ENCODE peak calls at places on chromosomes 11 and 22, in seven cellular contexts. One of them, this sample, is unnamed.

GRCh38 chr11:12206529-12206928 is 96.1 kb downstream of the MICAL2 start:
- ATAC-seq in activated B cell treated with CpG ODN at 0.5 μM for 24 hours: no peak
- ATAC-seq in Panc1: no peak
- ATAC-seq in gastrocnemius medialis: no peak
- ATAC-seq in right lobe of liver: no peak
- ATAC-seq in psoas muscle: no peak
- ATAC-seq in upper lobe of left lung: peak
- ATAC-seq in this sample: no peak

GRCh38 chr22:24060375-24060788 is 49.3 kb downstream of the CABIN1 start:
- ATAC-seq in activated B cell treated with CpG ODN at 0.5 μM for 24 hours: no peak
- ATAC-seq in Panc1: peak
- ATAC-seq in gastrocnemius medialis: peak
- ATAC-seq in right lobe of liver: peak
- ATAC-seq in psoas muscle: peak
- ATAC-seq in upper lobe of left lung: peak
- ATAC-seq in this sample: peak

GRCh38 chr22:43001271-43002197 is 13.4 kb downstream of the PACSIN2 start:
- ATAC-seq in activated B cell treated with CpG ODN at 0.5 μM for 24 hours: peak
- ATAC-seq in Panc1: peak
- ATAC-seq in gastrocnemius medialis: no peak
- ATAC-seq in right lobe of liver: peak
- ATAC-seq in psoas muscle: peak
- ATAC-seq in upper lobe of left lung: peak
- ATAC-seq in this sample: no peak

GRCh38 chr11:58963551-58964075 is 24.3 kb downstream of the GLYATL1 start:
- ATAC-seq in activated B cell treated with CpG ODN at 0.5 μM for 24 hours: no peak
- ATAC-seq in Panc1: no peak
- ATAC-seq in gastrocnemius medialis: no peak
- ATAC-seq in right lobe of liver: peak
- ATAC-seq in psoas muscle: no peak
- ATAC-seq in upper lobe of left lung: no peak
- ATAC-seq in this sample: no peak

GRCh38 chr11:120121914-120122473 is 15.9 kb downstream of the TRIM29 start:
- ATAC-seq in activated B cell treated with CpG ODN at 0.5 μM for 24 hours: no peak
- ATAC-seq in Panc1: no peak
- ATAC-seq in gastrocnemius medialis: no peak
- ATAC-seq in right lobe of liver: no peak
- ATAC-seq in psoas muscle: no peak
- ATAC-seq in upper lobe of left lung: peak
- ATAC-seq in this sample: no peak

GRCh38 chr11:96263361-96263763 is 79.6 kb downstream of the MAML2 start:
- ATAC-seq in activated B cell treated with CpG ODN at 0.5 μM for 24 hours: no peak
- ATAC-seq in Panc1: no peak
- ATAC-seq in gastrocnemius medialis: peak
- ATAC-seq in right lobe of liver: peak
- ATAC-seq in psoas muscle: peak
- ATAC-seq in upper lobe of left lung: peak
- ATAC-seq in this sample: peak

GRCh38 chr11:121311373-121311772 is 18.8 kb downstream of the SC5D start:
- ATAC-seq in activated B cell treated with CpG ODN at 0.5 μM for 24 hours: no peak
- ATAC-seq in Panc1: no peak
- ATAC-seq in gastrocnemius medialis: no peak
- ATAC-seq in right lobe of liver: peak
- ATAC-seq in psoas muscle: no peak
- ATAC-seq in upper lobe of left lung: no peak
- ATAC-seq in this sample: no peak

GRCh38 chr11:79439893-79440450 is 858 bp downstream of the TENM4 start:
- ATAC-seq in activated B cell treated with CpG ODN at 0.5 μM for 24 hours: no peak
- ATAC-seq in Panc1: peak
- ATAC-seq in gastrocnemius medialis: peak
- ATAC-seq in right lobe of liver: no peak
- ATAC-seq in psoas muscle: peak
- ATAC-seq in upper lobe of left lung: peak
- ATAC-seq in this sample: peak

GRCh38 chr11:130049260-130049659 is 20.4 kb upstream of the APLP2 start:
- ATAC-seq in activated B cell treated with CpG ODN at 0.5 μM for 24 hours: no peak
- ATAC-seq in Panc1: no peak
- ATAC-seq in gastrocnemius medialis: no peak
- ATAC-seq in right lobe of liver: no peak
- ATAC-seq in psoas muscle: no peak
- ATAC-seq in upper lobe of left lung: peak
- ATAC-seq in this sample: peak

GRCh38 chr22:46878549-46878948 is 116.1 kb downstream of the TBC1D22A start:
- ATAC-seq in activated B cell treated with CpG ODN at 0.5 μM for 24 hours: no peak
- ATAC-seq in Panc1: peak
- ATAC-seq in gastrocnemius medialis: no peak
- ATAC-seq in right lobe of liver: no peak
- ATAC-seq in psoas muscle: no peak
- ATAC-seq in upper lobe of left lung: peak
- ATAC-seq in this sample: no peak

GRCh38 chr11:14075118-14075601 is 112.6 kb downstream of the SPON1 start:
- ATAC-seq in activated B cell treated with CpG ODN at 0.5 μM for 24 hours: peak
- ATAC-seq in Panc1: no peak
- ATAC-seq in gastrocnemius medialis: no peak
- ATAC-seq in right lobe of liver: no peak
- ATAC-seq in psoas muscle: no peak
- ATAC-seq in upper lobe of left lung: no peak
- ATAC-seq in this sample: no peak

GRCh38 chr22:49768511-49768910 is 59.2 kb downstream of the BRD1 start:
- ATAC-seq in activated B cell treated with CpG ODN at 0.5 μM for 24 hours: no peak
- ATAC-seq in Panc1: no peak
- ATAC-seq in gastrocnemius medialis: no peak
- ATAC-seq in right lobe of liver: no peak
- ATAC-seq in psoas muscle: peak
- ATAC-seq in upper lobe of left lung: no peak
- ATAC-seq in this sample: no peak

GRCh38 chr11:3001496-3001895 is 9.4 kb upstream of the NAP1L4 start:
- ATAC-seq in activated B cell treated with CpG ODN at 0.5 μM for 24 hours: no peak
- ATAC-seq in Panc1: no peak
- ATAC-seq in gastrocnemius medialis: no peak
- ATAC-seq in right lobe of liver: peak
- ATAC-seq in psoas muscle: no peak
- ATAC-seq in upper lobe of left lung: no peak
- ATAC-seq in this sample: no peak

GRCh38 chr11:70495351-70496310 is 97.3 kb downstream of the CTTN start:
- ATAC-seq in activated B cell treated with CpG ODN at 0.5 μM for 24 hours: no peak
- ATAC-seq in Panc1: no peak
- ATAC-seq in gastrocnemius medialis: no peak
- ATAC-seq in right lobe of liver: no peak
- ATAC-seq in psoas muscle: no peak
- ATAC-seq in upper lobe of left lung: no peak
- ATAC-seq in this sample: no peak

GRCh38 chr11:128417607-128418324 is 169.6 kb downstream of the ETS1 start:
- ATAC-seq in activated B cell treated with CpG ODN at 0.5 μM for 24 hours: no peak
- ATAC-seq in Panc1: no peak
- ATAC-seq in gastrocnemius medialis: peak
- ATAC-seq in right lobe of liver: peak
- ATAC-seq in psoas muscle: peak
- ATAC-seq in upper lobe of left lung: peak
- ATAC-seq in this sample: peak

GRCh38 chr11:68870470-68870869 is 28.8 kb upstream of the CPT1A start:
- ATAC-seq in activated B cell treated with CpG ODN at 0.5 μM for 24 hours: no peak
- ATAC-seq in Panc1: peak
- ATAC-seq in gastrocnemius medialis: no peak
- ATAC-seq in right lobe of liver: no peak
- ATAC-seq in psoas muscle: peak
- ATAC-seq in upper lobe of left lung: peak
- ATAC-seq in this sample: no peak

GRCh38 chr11:104694259-104695070 is 203.8 kb downstream of the CASP12 start:
- ATAC-seq in activated B cell treated with CpG ODN at 0.5 μM for 24 hours: no peak
- ATAC-seq in Panc1: no peak
- ATAC-seq in gastrocnemius medialis: no peak
- ATAC-seq in right lobe of liver: no peak
- ATAC-seq in psoas muscle: no peak
- ATAC-seq in upper lobe of left lung: peak
- ATAC-seq in this sample: no peak

GRCh38 chr22:38739300-38740055 is 16.3 kb downstream of the SUN2 start:
- ATAC-seq in activated B cell treated with CpG ODN at 0.5 μM for 24 hours: no peak
- ATAC-seq in Panc1: no peak
- ATAC-seq in gastrocnemius medialis: no peak
- ATAC-seq in right lobe of liver: peak
- ATAC-seq in psoas muscle: peak
- ATAC-seq in upper lobe of left lung: no peak
- ATAC-seq in this sample: no peak

GRCh38 chr22:40721266-40721665 is 42.0 kb downstream of the MCHR1 start:
- ATAC-seq in activated B cell treated with CpG ODN at 0.5 μM for 24 hours: no peak
- ATAC-seq in Panc1: peak
- ATAC-seq in gastrocnemius medialis: no peak
- ATAC-seq in right lobe of liver: peak
- ATAC-seq in psoas muscle: no peak
- ATAC-seq in upper lobe of left lung: peak
- ATAC-seq in this sample: no peak

GRCh38 chr11:89405629-89406028 is 85.5 kb downstream of the NOX4 start:
- ATAC-seq in activated B cell treated with CpG ODN at 0.5 μM for 24 hours: no peak
- ATAC-seq in Panc1: no peak
- ATAC-seq in gastrocnemius medialis: no peak
- ATAC-seq in right lobe of liver: peak
- ATAC-seq in psoas muscle: no peak
- ATAC-seq in upper lobe of left lung: no peak
- ATAC-seq in this sample: no peak
- TF ChIP-seq CTCF in activated B cell treated with CpG ODN at 0.5 μM for 24 hours: no peak
- TF ChIP-seq CTCF in Panc1: no peak
- TF ChIP-seq CTCF in gastrocnemius medialis: no peak
- TF ChIP-seq CTCF in right lobe of liver: peak
- TF ChIP-seq CTCF in psoas muscle: no peak
- TF ChIP-seq CTCF in upper lobe of left lung: no peak
- TF ChIP-seq CTCF in this sample: no peak

GRCh38 chr11:124811423-124812125 is 11.4 kb upstream of the MSANTD2 start:
- ATAC-seq in activated B cell treated with CpG ODN at 0.5 μM for 24 hours: no peak
- ATAC-seq in Panc1: no peak
- ATAC-seq in gastrocnemius medialis: no peak
- ATAC-seq in right lobe of liver: no peak
- ATAC-seq in psoas muscle: no peak
- ATAC-seq in upper lobe of left lung: no peak
- ATAC-seq in this sample: no peak
- TF ChIP-seq CTCF in activated B cell treated with CpG ODN at 0.5 μM for 24 hours: no peak
- TF ChIP-seq CTCF in Panc1: no peak
- TF ChIP-seq CTCF in gastrocnemius medialis: no peak
- TF ChIP-seq CTCF in right lobe of liver: no peak
- TF ChIP-seq CTCF in psoas muscle: no peak
- TF ChIP-seq CTCF in upper lobe of left lung: no peak
- TF ChIP-seq CTCF in this sample: no peak

GRCh38 chr11:72162891-72163492 is 27.5 kb downstream of the FOLR3 start:
- ATAC-seq in activated B cell treated with CpG ODN at 0.5 μM for 24 hours: no peak
- ATAC-seq in Panc1: no peak
- ATAC-seq in gastrocnemius medialis: no peak
- ATAC-seq in right lobe of liver: no peak
- ATAC-seq in psoas muscle: no peak
- ATAC-seq in upper lobe of left lung: no peak
- ATAC-seq in this sample: no peak

GRCh38 chr11:72155751-72156150 is 20.2 kb downstream of the FOLR3 start:
- ATAC-seq in activated B cell treated with CpG ODN at 0.5 μM for 24 hours: no peak
- ATAC-seq in Panc1: no peak
- ATAC-seq in gastrocnemius medialis: no peak
- ATAC-seq in right lobe of liver: no peak
- ATAC-seq in psoas muscle: no peak
- ATAC-seq in upper lobe of left lung: no peak
- ATAC-seq in this sample: no peak

GRCh38 chr11:72154816-72155215 is 19.3 kb downstream of the FOLR3 start:
- ATAC-seq in activated B cell treated with CpG ODN at 0.5 μM for 24 hours: no peak
- ATAC-seq in Panc1: no peak
- ATAC-seq in gastrocnemius medialis: no peak
- ATAC-seq in right lobe of liver: no peak
- ATAC-seq in psoas muscle: no peak
- ATAC-seq in upper lobe of left lung: no peak
- ATAC-seq in this sample: no peak

DNA sequence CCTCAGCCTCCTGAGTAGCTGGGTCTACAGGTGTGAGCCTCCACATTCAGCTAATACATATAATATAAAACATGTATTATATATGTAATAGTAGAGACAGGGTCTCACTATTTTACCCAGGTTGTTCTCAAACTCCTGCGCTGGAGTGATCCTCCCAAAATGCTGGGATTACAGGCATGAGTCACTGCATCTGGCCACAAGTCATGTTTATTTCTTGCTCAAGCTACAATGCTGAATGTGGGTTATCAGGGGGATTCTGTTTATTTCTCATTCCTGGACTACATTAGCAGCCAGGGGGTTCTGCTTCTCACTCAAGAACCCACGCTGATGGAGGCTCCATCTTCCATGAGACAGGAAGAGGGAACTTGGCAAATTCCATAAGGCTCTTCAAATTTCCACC is 24.8 kb downstream of the FOLR3 start:
- ATAC-seq in activated B cell treated with CpG ODN at 0.5 μM for 24 hours: no peak
- ATAC-seq in Panc1: no peak
- ATAC-seq in gastrocnemius medialis: no peak
- ATAC-seq in right lobe of liver: no peak
- ATAC-seq in psoas muscle: no peak
- ATAC-seq in upper lobe of left lung: no peak
- ATAC-seq in this sample: no peak
- TF ChIP-seq CTCF in activated B cell treated with CpG ODN at 0.5 μM for 24 hours: no peak
- TF ChIP-seq CTCF in Panc1: no peak
- TF ChIP-seq CTCF in gastrocnemius medialis: no peak
- TF ChIP-seq CTCF in right lobe of liver: no peak
- TF ChIP-seq CTCF in psoas muscle: no peak
- TF ChIP-seq CTCF in upper lobe of left lung: no peak
- TF ChIP-seq CTCF in this sample: no peak

GRCh38 chr22:19841641-19842385 is 12.9 kb downstream of the GNB1L start:
- ATAC-seq in activated B cell treated with CpG ODN at 0.5 μM for 24 hours: no peak
- ATAC-seq in Panc1: no peak
- ATAC-seq in gastrocnemius medialis: no peak
- ATAC-seq in right lobe of liver: no peak
- ATAC-seq in psoas muscle: no peak
- ATAC-seq in upper lobe of left lung: no peak
- ATAC-seq in this sample: no peak
- TF ChIP-seq CTCF in activated B cell treated with CpG ODN at 0.5 μM for 24 hours: no peak
- TF ChIP-seq CTCF in Panc1: no peak
- TF ChIP-seq CTCF in gastrocnemius medialis: no peak
- TF ChIP-seq CTCF in right lobe of liver: no peak
- TF ChIP-seq CTCF in psoas muscle: no peak
- TF ChIP-seq CTCF in upper lobe of left lung: no peak
- TF ChIP-seq CTCF in this sample: no peak

DNA sequence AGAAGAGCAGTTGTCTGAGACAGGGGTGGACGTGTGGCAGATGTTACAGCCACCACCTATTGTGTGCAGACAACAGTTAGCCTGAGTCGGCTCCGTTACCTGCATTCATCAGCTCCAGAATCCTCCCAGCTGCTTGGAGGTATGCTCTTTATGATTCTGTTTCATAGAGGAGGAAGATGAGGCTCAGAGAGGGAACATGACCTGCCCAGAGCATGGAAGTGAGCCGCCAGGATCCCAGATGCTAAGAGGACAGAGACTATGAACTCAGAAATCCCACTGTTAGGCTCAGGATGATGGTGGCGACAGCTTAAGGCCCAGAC is 1.5 kb downstream of the EMID1 start:
- ATAC-seq in activated B cell treated with CpG ODN at 0.5 μM for 24 hours: no peak
- ATAC-seq in Panc1: no peak
- ATAC-seq in gastrocnemius medialis: no peak
- ATAC-seq in right lobe of liver: no peak
- ATAC-seq in psoas muscle: no peak
- ATAC-seq in upper lobe of left lung: no peak
- ATAC-seq in this sample: no peak
- TF ChIP-seq CTCF in activated B cell treated with CpG ODN at 0.5 μM for 24 hours: no peak
- TF ChIP-seq CTCF in Panc1: no peak
- TF ChIP-seq CTCF in gastrocnemius medialis: no peak
- TF ChIP-seq CTCF in right lobe of liver: no peak
- TF ChIP-seq CTCF in psoas muscle: no peak
- TF ChIP-seq CTCF in upper lobe of left lung: no peak
- TF ChIP-seq CTCF in this sample: no peak